ENCODE peak calls at places on chromosomes 5 and 9, in ten cellular contexts. Z is pancreas; K is PC-3; P is heart left ventricle; U is CD4-positive, alpha-beta T cell; B is transverse colon; E is CD4-positive, CD25-positive, alpha-beta regulatory T cell; S is mesendoderm; Q is MM.1S; M is ovary. W is an unnamed sample.

GRCh38 chr5:113325054-113325453 is 109.7 kb downstream of the TSSK1B start:
- DNase-seq in Q (no peak), S (no peak), Z (no peak), B (no peak), K (no peak), E (no peak), M (no peak), U (no peak), P (no peak), W (no peak)

GRCh38 chr9:94889627-94890026 is 163.1 kb downstream of the AOPEP start:
- DNase-seq in M (no peak), Q (no peak), E (no peak), P (no peak), U (no peak), S (no peak), B (no peak), K (no peak), Z (no peak), W (no peak)

GRCh38 chr9:87080512-87081225 is 133.4 kb upstream of the GAS1 start:
- DNase-seq in K (peak), P (no peak), B (no peak), Q (no peak), U (no peak), S (peak), M (no peak), E (no peak), Z (no peak), W (no peak)

GRCh38 chr5:42632501-42632900 is 124.1 kb upstream of the CCDC152 start:
- DNase-seq in P (no peak), K (no peak), S (peak), M (no peak), B (no peak), E (no peak), Q (peak), Z (no peak), U (no peak), W (no peak)

GRCh38 chr9:763692-764091 is 77.8 kb upstream of the DMRT1 start:
- DNase-seq in Z (no peak), B (no peak), M (no peak), E (no peak), U (no peak), Q (no peak), P (no peak), K (no peak), S (no peak), W (no peak)

GRCh38 chr9:119963258-119963797 is 594.1 kb upstream of the BRINP1 start:
- DNase-seq in U (no peak), Z (no peak), S (peak), B (no peak), Q (no peak), P (peak), K (no peak), E (no peak), M (no peak), W (no peak)

GRCh38 chr5:159873680-159874079 is 42.6 kb upstream of the ADRA1B start:
- DNase-seq in M (no peak), K (peak), P (no peak), U (no peak), E (no peak), S (no peak), Z (no peak), B (no peak), Q (no peak), W (no peak)

GRCh38 chr5:143652104-143652700 is 159.8 kb upstream of the HMHB1 start:
- DNase-seq in P (no peak), K (no peak), M (no peak), Q (no peak), B (no peak), S (no peak), E (no peak), Z (no peak), U (no peak), W (no peak)

GRCh38 chr9:98687911-98688310 is 20.8 kb downstream of the GABBR2 start:
- DNase-seq in Z (no peak), U (no peak), B (no peak), P (no peak), S (peak), M (no peak), E (no peak), Q (no peak), K (no peak), W (no peak)

GRCh38 chr5:133122711-133123110 is 70.9 kb downstream of the HSPA4 start:
- DNase-seq in U (no peak), Q (no peak), K (no peak), P (no peak), B (no peak), Z (no peak), E (no peak), M (no peak), S (no peak), W (no peak)

GRCh38 chr5:133121611-133122150 is 69.9 kb downstream of the HSPA4 start:
- DNase-seq in S (no peak), Q (no peak), E (no peak), B (no peak), M (no peak), K (no peak), Z (no peak), U (no peak), P (no peak), W (no peak)

GRCh38 chr5:133123297-133123696 is 71.5 kb downstream of the HSPA4 start:
- DNase-seq in E (no peak), Q (no peak), U (no peak), B (no peak), M (no peak), Z (no peak), S (no peak), P (no peak), K (no peak), W (no peak)

GRCh38 chr5:133128066-133128465 is 76.3 kb downstream of the HSPA4 start:
- DNase-seq in S (no peak), P (no peak), Z (no peak), E (no peak), B (no peak), K (no peak), M (no peak), U (no peak), Q (no peak), W (no peak)

DNA sequence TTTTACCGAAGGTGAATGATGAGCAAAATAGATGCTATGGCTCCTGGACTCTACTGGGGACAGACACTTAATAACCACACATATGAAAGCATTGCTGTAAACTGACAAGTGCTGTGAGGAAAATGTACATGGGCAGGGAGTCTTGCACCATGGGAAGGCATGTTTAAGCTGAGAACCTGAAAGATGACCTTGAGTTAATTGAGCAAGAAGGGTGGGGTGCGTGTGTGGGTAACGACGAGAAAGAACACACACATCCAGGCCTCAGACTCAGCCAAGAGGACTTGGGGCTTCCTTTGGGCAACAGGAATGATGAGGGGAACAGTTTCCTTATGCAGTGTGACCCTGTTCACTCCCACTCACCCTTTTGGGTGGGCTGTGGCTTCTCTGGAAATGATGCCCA is 73.1 kb downstream of the HSPA4 start:
- DNase-seq in M (no peak), Z (no peak), B (no peak), S (no peak), K (no peak), E (no peak), U (no peak), Q (no peak), P (no peak), W (no peak)
- H3K27ac ChIP-seq in M (no peak), Z (no peak), B (no peak), S (no peak), K (no peak), E (no peak), U (no peak), Q (no peak), P (no peak), W (no peak)

GRCh38 chr5:107466233-107466769 is 204.4 kb downstream of the EFNA5 start:
- DNase-seq in Z (no peak), U (no peak), P (no peak), K (peak), S (peak), B (no peak), E (no peak), Q (no peak), M (no peak), W (no peak)
- H3K27ac ChIP-seq in Z (no peak), U (no peak), P (peak), K (peak), S (no peak), B (no peak), E (no peak), Q (no peak), M (no peak), W (no peak)

GRCh38 chr5:116453920-116454319 is 120.7 kb downstream of the SEMA6A start:
- DNase-seq in S (no peak), Z (no peak), Q (no peak), U (no peak), M (no peak), K (no peak), B (no peak), E (no peak), P (no peak), W (no peak)

GRCh38 chr5:116456036-116456435 is 118.6 kb downstream of the SEMA6A start:
- DNase-seq in S (no peak), B (no peak), U (no peak), Q (no peak), K (no peak), M (no peak), P (no peak), E (no peak), Z (no peak), W (no peak)

GRCh38 chr5:116452774-116453368 is 121.8 kb downstream of the SEMA6A start:
- DNase-seq in P (no peak), B (no peak), Q (no peak), K (no peak), E (no peak), Z (no peak), U (no peak), M (no peak), S (peak), W (no peak)

GRCh38 chr5:116454417-116454927 is 120.2 kb downstream of the SEMA6A start:
- DNase-seq in B (no peak), M (no peak), S (peak), K (no peak), Z (no peak), U (no peak), Q (peak), E (no peak), P (no peak), W (no peak)

GRCh38 chr5:116455061-116455460 is 119.6 kb downstream of the SEMA6A start:
- DNase-seq in Q (no peak), U (no peak), K (no peak), B (no peak), S (no peak), E (no peak), P (no peak), Z (no peak), M (no peak), W (no peak)
- H3K27ac ChIP-seq in Q (no peak), U (no peak), K (no peak), B (no peak), S (no peak), E (no peak), P (peak), Z (no peak), M (no peak), W (no peak)

DNA sequence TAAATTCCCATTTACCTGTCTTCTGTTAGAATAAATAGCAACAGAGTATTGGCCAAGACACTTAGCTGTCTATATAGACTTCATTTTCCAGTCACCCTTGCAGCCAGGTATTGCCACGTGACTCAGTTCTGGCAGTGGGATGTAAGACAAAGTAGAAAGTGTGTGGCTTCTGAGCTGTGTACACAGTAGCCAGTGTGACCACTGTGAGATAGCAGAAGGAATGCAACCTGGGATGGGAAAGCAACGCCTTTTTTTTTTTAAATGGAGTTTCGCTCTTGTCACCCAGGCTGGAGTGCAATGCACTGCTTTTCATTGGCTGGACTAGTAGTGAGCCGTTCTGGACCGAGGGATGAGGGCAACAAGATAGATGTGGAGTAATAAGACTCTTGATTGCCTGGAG is 64.5 kb upstream of the UBTD2 start:
- DNase-seq in M (no peak), P (no peak), K (no peak), E (no peak), B (no peak), U (no peak), Z (no peak), S (no peak), Q (no peak), W (no peak)
- H3K27ac ChIP-seq in M (no peak), P (no peak), K (no peak), E (no peak), B (no peak), U (no peak), Z (no peak), S (no peak), Q (no peak), W (no peak)

GRCh38 chr9:13278023-13278367 is 1.5 kb downstream of the MPDZ start:
- DNase-seq in P (no peak), K (no peak), Q (no peak), E (no peak), U (no peak), S (peak), Z (no peak), B (no peak), M (no peak), W (no peak)

GRCh38 chr9:13279284-13280162 is at the start of gene MPDZ:
- DNase-seq in B (peak), E (no peak), P (peak), Z (peak), M (peak), Q (no peak), U (no peak), S (peak), K (peak), W (peak)

GRCh38 chr9:13270734-13271133 is 8.8 kb downstream of the MPDZ start:
- DNase-seq in K (no peak), U (no peak), E (no peak), S (no peak), Z (no peak), B (no peak), Q (no peak), P (no peak), M (no peak), W (no peak)

GRCh38 chr9:13278368-13279246 is 885 bp downstream of the MPDZ start:
- DNase-seq in B (peak), K (peak), M (peak), S (peak), P (peak), U (no peak), Q (no peak), Z (peak), E (no peak), W (peak)

GRCh38 chr9:13274901-13275641 is 4.4 kb downstream of the MPDZ start:
- DNase-seq in P (no peak), Z (no peak), B (no peak), E (no peak), Q (no peak), M (no peak), K (peak), S (peak), U (no peak), W (no peak)
- H3K27ac ChIP-seq in P (peak), Z (no peak), B (peak), E (no peak), Q (no peak), M (no peak), K (no peak), S (no peak), U (no peak), W (peak)

DNA sequence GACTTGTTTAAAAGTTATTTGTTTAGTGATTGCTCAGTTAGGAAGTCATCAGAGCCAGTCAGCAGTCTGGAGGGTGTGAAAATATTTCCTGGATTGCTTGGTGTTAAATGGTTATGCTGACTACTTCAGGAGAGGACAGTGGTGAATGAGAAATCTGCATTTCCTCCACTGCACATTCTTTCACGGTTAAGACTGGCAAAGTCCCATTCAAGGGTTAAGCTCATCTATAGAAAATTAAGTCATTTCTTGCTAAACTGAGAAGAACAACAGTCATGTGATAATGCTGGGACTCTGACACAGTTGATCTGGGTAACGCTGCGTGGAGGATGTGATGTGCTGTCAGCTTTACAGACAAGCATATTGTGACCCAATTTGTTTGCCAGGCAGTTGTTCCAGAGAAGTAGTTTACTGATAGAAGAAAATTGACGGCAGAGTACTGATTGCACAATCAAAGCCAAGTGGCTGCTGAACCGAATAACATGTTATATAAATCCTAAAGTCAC is 80.4 kb downstream of the GRAMD2B start:
- DNase-seq in K (no peak), P (no peak), Z (no peak), U (no peak), B (no peak), S (peak), E (no peak), Q (no peak), M (no peak), W (no peak)
- H3K27ac ChIP-seq in K (no peak), P (no peak), Z (no peak), U (no peak), B (peak), S (no peak), E (no peak), Q (no peak), M (peak), W (peak)

DNA sequence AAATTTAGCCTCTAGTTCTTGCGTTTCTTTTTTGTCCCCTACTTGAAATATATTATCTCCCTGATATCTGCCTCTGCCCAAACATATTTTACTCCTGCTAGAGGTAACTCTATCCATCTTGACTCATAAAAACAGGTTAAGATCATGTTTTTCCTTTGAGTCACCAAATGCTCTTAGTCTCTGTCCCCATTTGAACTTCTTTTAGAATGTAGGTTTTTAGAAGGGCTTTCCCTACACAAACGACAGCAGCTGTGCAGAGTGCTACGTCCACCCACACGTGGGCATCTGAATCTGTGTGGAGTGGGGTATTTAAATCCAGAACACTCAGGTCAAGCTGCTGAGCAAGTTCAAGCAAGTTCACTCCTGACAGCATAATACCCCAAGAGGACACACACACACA is 2.2 kb downstream of the HSD17B3 start:
- DNase-seq in K (peak), U (no peak), Q (no peak), S (no peak), P (no peak), E (no peak), Z (no peak), B (no peak), M (no peak), W (no peak)
- H3K27ac ChIP-seq in K (peak), U (no peak), Q (no peak), S (no peak), P (no peak), E (no peak), Z (no peak), B (no peak), M (no peak), W (no peak)

GRCh38 chr9:124198948-124199347 is 58.8 kb upstream of the NEK6 start:
- DNase-seq in S (no peak), E (no peak), P (no peak), U (no peak), M (no peak), K (no peak), Z (no peak), B (no peak), Q (no peak), W (no peak)
- H3K27ac ChIP-seq in S (no peak), E (no peak), P (no peak), U (no peak), M (no peak), K (no peak), Z (no peak), B (no peak), Q (no peak), W (no peak)

GRCh38 chr5:173550641-173551040 is 65.8 kb downstream of the BOD1 start:
- DNase-seq in Q (no peak), K (no peak), U (no peak), S (no peak), M (no peak), E (no peak), B (no peak), P (no peak), Z (no peak), W (no peak)

GRCh38 chr5:173556142-173557028 is 60.1 kb downstream of the BOD1 start:
- DNase-seq in E (no peak), S (peak), Z (no peak), Q (no peak), K (no peak), U (no peak), P (no peak), B (no peak), M (no peak), W (no peak)

GRCh38 chr5:173554038-173554955 is 62.2 kb downstream of the BOD1 start:
- DNase-seq in K (no peak), M (no peak), Q (no peak), B (no peak), S (no peak), P (no peak), E (no peak), U (no peak), Z (no peak), W (no peak)

GRCh38 chr5:173557123-173557903 is 59.1 kb downstream of the BOD1 start:
- DNase-seq in E (no peak), B (no peak), Z (no peak), S (no peak), U (no peak), P (no peak), K (no peak), Q (no peak), M (no peak), W (no peak)

GRCh38 chr5:173554989-173555705 is 61.3 kb downstream of the BOD1 start:
- DNase-seq in Z (no peak), B (no peak), Q (no peak), M (no peak), P (no peak), E (no peak), S (no peak), U (no peak), K (no peak), W (no peak)
- H3K27ac ChIP-seq in Z (no peak), B (no peak), Q (no peak), M (no peak), P (no peak), E (no peak), S (no peak), U (no peak), K (no peak), W (no peak)

DNA sequence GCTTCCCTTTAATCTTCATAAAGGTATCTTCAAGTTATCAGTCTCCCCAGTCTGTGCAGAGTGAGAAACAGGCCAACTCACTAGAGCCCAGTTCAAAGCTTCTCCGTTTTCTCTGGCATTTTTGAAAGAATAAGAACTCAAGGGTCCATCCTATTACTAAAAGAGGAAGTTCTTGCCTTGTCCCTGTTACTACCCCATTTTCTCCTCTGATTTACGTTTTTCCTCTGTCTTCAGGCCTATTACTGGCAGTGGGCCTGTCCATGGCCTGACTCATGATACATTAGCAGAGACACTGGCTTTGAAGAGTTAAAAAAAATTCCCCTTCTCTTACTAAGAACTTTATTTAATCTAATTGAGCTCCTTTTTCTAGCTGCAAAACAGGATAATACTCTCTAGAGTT is 624.0 kb upstream of the KLF4 start:
- DNase-seq in S (no peak), K (no peak), P (no peak), U (no peak), M (no peak), E (no peak), Z (no peak), Q (no peak), B (no peak), W (no peak)
- H3K27ac ChIP-seq in S (no peak), K (no peak), P (no peak), U (no peak), M (no peak), E (no peak), Z (no peak), Q (no peak), B (no peak), W (no peak)